ENCODE peak calls at places on chromosomes 7 and 10, in six cellular contexts. One of them, this sample, is unnamed.

GRCh38 chr7:43110790-43111362 is 1.6 kb upstream of the HECW1 start:
- DNase-seq in GM12878: no peak
- DNase-seq in SK-N-SH: no peak
- DNase-seq in K562: no peak
- DNase-seq in HCT116: no peak
- DNase-seq in H1: no peak
- DNase-seq in this sample: no peak

GRCh38 chr7:19621740-19622139 is 87.1 kb downstream of the POLR1F start:
- DNase-seq in GM12878: no peak
- DNase-seq in SK-N-SH: no peak
- DNase-seq in K562: no peak
- DNase-seq in HCT116: peak; percentile 24
- DNase-seq in H1: no peak
- DNase-seq in this sample: no peak

GRCh38 chr7:71308105-71308504 is 176.2 kb downstream of the GALNT17 start:
- DNase-seq in GM12878: no peak
- DNase-seq in SK-N-SH: no peak
- DNase-seq in K562: no peak
- DNase-seq in HCT116: no peak
- DNase-seq in H1: no peak
- DNase-seq in this sample: no peak

GRCh38 chr7:158572000-158572828 is 15.4 kb downstream of the PTPRN2 start:
- DNase-seq in GM12878: no peak
- DNase-seq in SK-N-SH: peak; percentile 84
- DNase-seq in K562: peak; percentile 36
- DNase-seq in HCT116: no peak
- DNase-seq in H1: no peak
- DNase-seq in this sample: peak; percentile 27

GRCh38 chr7:30091431-30092386 is 43.1 kb upstream of the MTURN start:
- DNase-seq in GM12878: no peak
- DNase-seq in SK-N-SH: no peak
- DNase-seq in K562: no peak
- DNase-seq in HCT116: no peak
- DNase-seq in H1: no peak
- DNase-seq in this sample: no peak

GRCh38 chr10:59337254-59337653 is 25.1 kb downstream of the FAM13C start:
- DNase-seq in GM12878: no peak
- DNase-seq in SK-N-SH: no peak
- DNase-seq in K562: no peak
- DNase-seq in HCT116: no peak
- DNase-seq in H1: no peak
- DNase-seq in this sample: peak; percentile 21

GRCh38 chr7:1210979-1211608 is 21.6 kb upstream of the UNCX start:
- DNase-seq in GM12878: no peak
- DNase-seq in SK-N-SH: peak; percentile 84
- DNase-seq in K562: no peak
- DNase-seq in HCT116: no peak
- DNase-seq in H1: no peak
- DNase-seq in this sample: no peak

GRCh38 chr7:29332027-29332806 is 137.6 kb downstream of the CHN2 start:
- DNase-seq in GM12878: no peak
- DNase-seq in SK-N-SH: no peak
- DNase-seq in K562: no peak
- DNase-seq in HCT116: no peak
- DNase-seq in H1: no peak
- DNase-seq in this sample: no peak

GRCh38 chr10:96188911-96189310 is 58.8 kb downstream of the ZNF518A start:
- DNase-seq in GM12878: no peak
- DNase-seq in SK-N-SH: no peak
- DNase-seq in K562: no peak
- DNase-seq in HCT116: no peak
- DNase-seq in H1: no peak
- DNase-seq in this sample: no peak

GRCh38 chr7:28041508-28042314 is 138.9 kb downstream of the JAZF1 start:
- DNase-seq in GM12878: no peak
- DNase-seq in SK-N-SH: no peak
- DNase-seq in K562: no peak
- DNase-seq in HCT116: peak; percentile 37
- DNase-seq in H1: no peak
- DNase-seq in this sample: no peak

GRCh38 chr10:27783660-27784059 is 38.0 kb upstream of the MKX start:
- DNase-seq in GM12878: no peak
- DNase-seq in SK-N-SH: no peak
- DNase-seq in K562: peak; percentile 6
- DNase-seq in HCT116: peak; percentile 81
- DNase-seq in H1: no peak
- DNase-seq in this sample: peak; percentile 23

GRCh38 chr10:102814873-102815661 is 22.1 kb downstream of the CYP17A1 start:
- DNase-seq in GM12878: no peak
- DNase-seq in SK-N-SH: peak; percentile 31
- DNase-seq in K562: peak; percentile 34
- DNase-seq in HCT116: no peak
- DNase-seq in H1: no peak
- DNase-seq in this sample: peak; percentile 90

GRCh38 chr10:44343836-44344235 is 41.1 kb downstream of the CXCL12 start:
- DNase-seq in GM12878: no peak
- DNase-seq in SK-N-SH: no peak
- DNase-seq in K562: no peak
- DNase-seq in HCT116: no peak
- DNase-seq in H1: no peak
- DNase-seq in this sample: no peak

GRCh38 chr7:102129636-102130370 is 156.9 kb upstream of the SH2B2 start:
- DNase-seq in GM12878: no peak
- DNase-seq in SK-N-SH: no peak
- DNase-seq in K562: no peak
- DNase-seq in HCT116: no peak
- DNase-seq in H1: no peak
- DNase-seq in this sample: no peak

GRCh38 chr10:18098201-18098600 is 42.0 kb upstream of the CACNB2 start:
- DNase-seq in GM12878: no peak
- DNase-seq in SK-N-SH: no peak
- DNase-seq in K562: no peak
- DNase-seq in HCT116: no peak
- DNase-seq in H1: no peak
- DNase-seq in this sample: no peak

GRCh38 chr7:20170626-20171025 is 46.6 kb downstream of the MACC1 start:
- DNase-seq in GM12878: no peak
- DNase-seq in SK-N-SH: no peak
- DNase-seq in K562: no peak
- DNase-seq in HCT116: no peak
- DNase-seq in H1: no peak
- DNase-seq in this sample: no peak

GRCh38 chr10:112548535-112549276 is 101.7 kb downstream of the VTI1A start:
- DNase-seq in GM12878: no peak
- DNase-seq in SK-N-SH: no peak
- DNase-seq in K562: peak; percentile 1
- DNase-seq in HCT116: no peak
- DNase-seq in H1: no peak
- DNase-seq in this sample: no peak

GRCh38 chr10:110040108-110040507 is 32.3 kb downstream of the ADD3 start:
- DNase-seq in GM12878: no peak
- DNase-seq in SK-N-SH: no peak
- DNase-seq in K562: no peak
- DNase-seq in HCT116: no peak
- DNase-seq in H1: no peak
- DNase-seq in this sample: no peak

GRCh38 chr7:43491984-43492383 is 90.9 kb upstream of the STK17A start:
- DNase-seq in GM12878: no peak
- DNase-seq in SK-N-SH: no peak
- DNase-seq in K562: no peak
- DNase-seq in HCT116: no peak
- DNase-seq in H1: no peak
- DNase-seq in this sample: peak; percentile 28

GRCh38 chr10:9786101-9786500 is 1231.6 kb upstream of the CELF2 start:
- DNase-seq in GM12878: no peak
- DNase-seq in SK-N-SH: no peak
- DNase-seq in K562: no peak
- DNase-seq in HCT116: no peak
- DNase-seq in H1: no peak
- DNase-seq in this sample: no peak

GRCh38 chr10:99374526-99374925 is 45.4 kb downstream of the CNNM1 start:
- DNase-seq in GM12878: no peak
- DNase-seq in SK-N-SH: no peak
- DNase-seq in K562: no peak
- DNase-seq in HCT116: no peak
- DNase-seq in H1: no peak
- DNase-seq in this sample: no peak

GRCh38 chr7:103113164-103113563 is 35.7 kb downstream of the NAPEPLD start:
- DNase-seq in GM12878: no peak
- DNase-seq in SK-N-SH: no peak
- DNase-seq in K562: no peak
- DNase-seq in HCT116: peak; percentile 60
- DNase-seq in H1: no peak
- DNase-seq in this sample: no peak

GRCh38 chr10:3486346-3487065 is 298.5 kb downstream of the KLF6 start:
- DNase-seq in GM12878: no peak
- DNase-seq in SK-N-SH: peak; percentile 65
- DNase-seq in K562: no peak
- DNase-seq in HCT116: peak; percentile 79
- DNase-seq in H1: peak; percentile 82
- DNase-seq in this sample: peak; percentile 20

GRCh38 chr10:100307716-100308115 is 21.2 kb upstream of the BLOC1S2 start:
- DNase-seq in GM12878: no peak
- DNase-seq in SK-N-SH: no peak
- DNase-seq in K562: no peak
- DNase-seq in HCT116: no peak
- DNase-seq in H1: no peak
- DNase-seq in this sample: no peak

GRCh38 chr7:138756591-138757222 is 41.1 kb upstream of the TMEM213 start:
- DNase-seq in GM12878: no peak
- DNase-seq in SK-N-SH: no peak
- DNase-seq in K562: no peak
- DNase-seq in HCT116: no peak
- DNase-seq in H1: no peak
- DNase-seq in this sample: no peak

GRCh38 chr7:10662982-10663884 is 310.4 kb upstream of the PHF14 start:
- DNase-seq in GM12878: no peak
- DNase-seq in SK-N-SH: no peak
- DNase-seq in K562: no peak
- DNase-seq in HCT116: no peak
- DNase-seq in H1: no peak
- DNase-seq in this sample: no peak

GRCh38 chr10:85926136-85926535 is 440.5 kb downstream of the GRID1 start:
- DNase-seq in GM12878: no peak
- DNase-seq in SK-N-SH: no peak
- DNase-seq in K562: no peak
- DNase-seq in HCT116: no peak
- DNase-seq in H1: no peak
- DNase-seq in this sample: no peak

GRCh38 chr7:17943006-17943405 is 2.7 kb upstream of the SNX13 start:
- DNase-seq in GM12878: no peak
- DNase-seq in SK-N-SH: no peak
- DNase-seq in K562: no peak
- DNase-seq in HCT116: no peak
- DNase-seq in H1: no peak
- DNase-seq in this sample: no peak
- TF ChIP-seq SIN3A in GM12878: no peak
- TF ChIP-seq SIN3A in SK-N-SH: no peak
- TF ChIP-seq SIN3A in K562: no peak
- TF ChIP-seq SIN3A in HCT116: no peak
- TF ChIP-seq SIN3A in H1: no peak
- TF ChIP-seq SIN3A in this sample: no peak

GRCh38 chr7:114086491-114086905 is 167.7 kb upstream of the PPP1R3A start:
- DNase-seq in GM12878: no peak
- DNase-seq in SK-N-SH: no peak
- DNase-seq in K562: no peak
- DNase-seq in HCT116: no peak
- DNase-seq in H1: peak; percentile 51
- DNase-seq in this sample: no peak
- TF ChIP-seq SIN3A in GM12878: no peak
- TF ChIP-seq SIN3A in SK-N-SH: no peak
- TF ChIP-seq SIN3A in K562: no peak
- TF ChIP-seq SIN3A in HCT116: no peak
- TF ChIP-seq SIN3A in H1: peak; percentile 32
- TF ChIP-seq SIN3A in this sample: no peak

DNA sequence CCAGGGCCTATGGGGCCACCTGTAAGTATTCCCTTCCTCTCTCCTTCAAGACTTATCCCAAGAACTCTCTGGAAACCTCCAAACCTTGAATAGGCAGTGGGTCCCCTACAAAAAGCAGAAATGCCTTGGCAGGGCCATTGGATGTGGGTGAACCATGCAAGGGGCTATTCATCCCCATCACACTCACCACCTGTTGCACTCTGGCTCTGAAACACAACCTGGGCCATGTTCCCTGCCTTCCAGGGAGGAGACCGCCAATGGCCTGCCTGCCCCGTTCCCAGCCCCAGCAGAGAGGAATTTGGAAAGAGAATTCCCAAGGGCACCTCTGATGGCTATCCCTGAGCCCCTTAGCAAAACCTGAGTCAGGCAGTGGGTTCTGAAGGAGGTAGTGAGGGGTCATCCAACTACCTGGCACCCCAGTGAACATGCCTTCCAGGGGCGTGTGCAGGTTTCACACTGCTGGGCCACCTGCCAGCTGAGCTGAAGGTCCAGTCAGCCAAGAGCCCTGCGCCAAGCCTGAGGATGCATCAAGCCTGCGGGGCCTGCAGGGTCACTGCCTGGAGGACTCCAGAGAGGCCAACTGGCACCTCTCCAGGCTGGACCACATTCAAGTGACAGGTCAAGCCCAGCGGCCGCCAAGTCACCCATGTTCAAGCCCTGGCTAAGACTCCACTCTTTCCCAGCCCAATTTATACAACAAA is 101.3 kb downstream of the COL13A1 start:
- DNase-seq in GM12878: no peak
- DNase-seq in SK-N-SH: no peak
- DNase-seq in K562: no peak
- DNase-seq in HCT116: no peak
- DNase-seq in H1: no peak
- DNase-seq in this sample: no peak
- TF ChIP-seq SIN3A in GM12878: no peak
- TF ChIP-seq SIN3A in SK-N-SH: no peak
- TF ChIP-seq SIN3A in K562: no peak
- TF ChIP-seq SIN3A in HCT116: no peak
- TF ChIP-seq SIN3A in H1: no peak
- TF ChIP-seq SIN3A in this sample: no peak

DNA sequence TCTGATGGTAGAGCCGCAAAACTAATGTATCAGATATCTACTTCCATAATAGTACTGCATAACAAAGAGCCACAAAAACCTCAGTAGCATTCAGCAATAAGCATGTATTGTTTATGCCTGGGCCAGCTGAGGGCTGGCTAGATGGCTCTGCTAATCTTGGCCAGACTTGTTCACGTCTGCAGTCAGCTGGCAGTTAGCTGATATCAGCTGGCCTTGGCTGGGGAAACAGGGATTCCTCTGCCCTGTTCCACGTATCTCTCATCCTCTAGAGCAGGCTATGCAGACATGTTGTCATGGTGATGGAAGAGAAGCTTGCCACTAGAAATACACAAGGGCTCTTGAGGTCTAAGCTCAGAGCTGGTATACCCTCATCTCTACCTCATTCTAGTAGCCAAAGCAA is 62.9 kb downstream of the GRM8 start:
- DNase-seq in GM12878: no peak
- DNase-seq in SK-N-SH: peak; percentile 27
- DNase-seq in K562: no peak
- DNase-seq in HCT116: no peak
- DNase-seq in H1: no peak
- DNase-seq in this sample: no peak
- TF ChIP-seq SIN3A in GM12878: no peak
- TF ChIP-seq SIN3A in SK-N-SH: no peak
- TF ChIP-seq SIN3A in K562: no peak
- TF ChIP-seq SIN3A in HCT116: no peak
- TF ChIP-seq SIN3A in H1: no peak
- TF ChIP-seq SIN3A in this sample: no peak

GRCh38 chr10:132158810-132159209 is 27.9 kb upstream of the DPYSL4 start:
- DNase-seq in GM12878: no peak
- DNase-seq in SK-N-SH: peak; percentile 71
- DNase-seq in K562: no peak
- DNase-seq in HCT116: no peak
- DNase-seq in H1: no peak
- DNase-seq in this sample: no peak
- TF ChIP-seq SIN3A in GM12878: no peak
- TF ChIP-seq SIN3A in SK-N-SH: no peak
- TF ChIP-seq SIN3A in K562: no peak
- TF ChIP-seq SIN3A in HCT116: no peak
- TF ChIP-seq SIN3A in H1: no peak
- TF ChIP-seq SIN3A in this sample: no peak

This sample was measured in HepG2.